ENCODE peak calls at places on chromosome 20, in six cellular contexts. W, N, J, Y, B and F are unnamed samples.
A peak's percentile ranks its signal among the peaks of the same experiment; 100 is the strongest.

GRCh38 chr20:13022401-13023170 is 13.8 kb downstream of the SPTLC3 start:
- DNase-seq in J (peak; percentile 26), Y (no peak), N (no peak), W (no peak), B (no peak), F (no peak)

GRCh38 chr20:59385038-59385437 is 84.6 kb downstream of the EDN3 start:
- DNase-seq in N (no peak), W (peak; percentile 12), J (no peak), B (no peak), Y (no peak), F (no peak)

GRCh38 chr20:22744341-22745193 is 160.2 kb upstream of the FOXA2 start:
- DNase-seq in J (no peak), B (no peak), N (no peak), Y (no peak), W (no peak), F (no peak)

GRCh38 chr20:20003088-20003954 is 13.8 kb upstream of the NAA20 start:
- DNase-seq in N (no peak), J (no peak), B (peak; percentile 33), Y (peak; percentile 32), W (no peak), F (no peak)

GRCh38 chr20:59086923-59087322 is 44.3 kb upstream of the PRELID3B start:
- DNase-seq in B (no peak), N (no peak), Y (no peak), W (no peak), J (no peak), F (no peak)

GRCh38 chr20:8116067-8116811 is 15.8 kb upstream of the PLCB1 start:
- DNase-seq in N (no peak), Y (no peak), B (no peak), J (no peak), W (no peak), F (no peak)

GRCh38 chr20:60046011-60046413 is 87.8 kb downstream of the CDH26 start:
- DNase-seq in J (no peak), N (no peak), Y (no peak), B (no peak), W (no peak), F (no peak)

GRCh38 chr20:32482251-32483220 is 102.6 kb downstream of the NOL4L start:
- DNase-seq in W (no peak), Y (peak; percentile 46), B (peak; percentile 36), N (peak; percentile 44), J (no peak), F (no peak)

GRCh38 chr20:43755851-43756250 is 29.0 kb upstream of the GTSF1L start:
- DNase-seq in W (no peak), J (no peak), B (no peak), N (no peak), Y (no peak), F (no peak)

GRCh38 chr20:51532577-51533191 is 9.8 kb downstream of the NFATC2 start:
- DNase-seq in W (no peak), Y (no peak), B (peak; percentile 81), J (peak; percentile 47), N (no peak), F (no peak)

GRCh38 chr20:61520761-61521460 is 268.9 kb downstream of the CDH4 start:
- DNase-seq in N (no peak), Y (no peak), J (no peak), B (no peak), W (no peak), F (peak; percentile 27)

GRCh38 chr20:1840865-1841553 is 54.2 kb upstream of the SIRPA start:
- DNase-seq in B (no peak), W (no peak), N (peak; percentile 63), Y (no peak), J (no peak), F (no peak)

GRCh38 chr20:2780948-2781347 is 19.5 kb downstream of the CPXM1 start:
- DNase-seq in W (no peak), N (peak; percentile 12), B (no peak), J (no peak), Y (no peak), F (no peak)

GRCh38 chr20:59772931-59773913 is 160.2 kb downstream of the SYCP2 start:
- DNase-seq in W (no peak), N (no peak), B (no peak), J (no peak), Y (no peak), F (no peak)

GRCh38 chr20:35006009-35006408 is 50.3 kb downstream of the MYH7B start:
- DNase-seq in W (no peak), N (peak; percentile 7), Y (no peak), J (no peak), B (no peak), F (no peak)

GRCh38 chr20:24838551-24839530 is 110.2 kb upstream of the CST7 start:
- DNase-seq in B (no peak), W (no peak), N (no peak), Y (no peak), J (no peak), F (no peak)

GRCh38 chr20:4041748-4042411 is 26.5 kb upstream of the RNF24 start:
- DNase-seq in B (no peak), J (peak; percentile 66), N (peak; percentile 55), Y (no peak), W (no peak), F (peak; percentile 68)

GRCh38 chr20:2538356-2538755 is 2.0 kb downstream of the TMC2 start:
- DNase-seq in Y (no peak), B (no peak), W (no peak), J (no peak), N (no peak), F (no peak)

GRCh38 chr20:14220986-14221385 is 116.4 kb downstream of the FLRT3 start:
- DNase-seq in B (no peak), J (no peak), W (no peak), Y (no peak), N (no peak), F (no peak)

GRCh38 chr20:258963-259362 is 1.4 kb downstream of the DEFB132 start:
- DNase-seq in N (no peak), Y (no peak), J (no peak), W (no peak), B (no peak), F (no peak)

GRCh38 chr20:63978319-63979220 is 872 bp downstream of the SAMD10 start:
- DNase-seq in N (peak; percentile 80), B (no peak), W (no peak), J (peak; percentile 64), Y (peak; percentile 83), F (no peak)

GRCh38 chr20:12927489-12927888 is 81.3 kb upstream of the SPTLC3 start:
- DNase-seq in J (peak; percentile 60), W (no peak), B (no peak), N (no peak), Y (no peak), F (peak; percentile 23)

GRCh38 chr20:34938466-34939163 is 17.0 kb downstream of the GSS start:
- DNase-seq in B (peak; percentile 41), W (no peak), J (no peak), Y (no peak), N (no peak), F (no peak)

GRCh38 chr20:50580016-50580747 is 70.0 kb downstream of the PTPN1 start:
- DNase-seq in Y (peak; percentile 70), W (peak; percentile 23), N (peak; percentile 90), J (peak; percentile 36), B (peak; percentile 29), F (peak; percentile 64)

GRCh38 chr20:23160536-23161243 is 74.6 kb upstream of the CD93 start:
- DNase-seq in B (no peak), Y (no peak), W (no peak), N (no peak), J (no peak), F (no peak)

GRCh38 chr20:36629719-36630340 is 16.2 kb downstream of the SLA2 start:
- DNase-seq in B (no peak), N (no peak), W (peak; percentile 16), J (no peak), Y (peak; percentile 63), F (no peak)

GRCh38 chr20:53975761-53976160 is 94.6 kb downstream of the BCAS1 start:
- DNase-seq in B (peak; percentile 10), W (no peak), Y (no peak), N (no peak), J (no peak), F (no peak)

GRCh38 chr20:45290677-45291355 is 15.8 kb upstream of the RBPJL start:
- DNase-seq in W (peak; percentile 26), J (peak; percentile 72), B (peak; percentile 32), Y (peak; percentile 73), N (peak; percentile 85), F (peak; percentile 83)

GRCh38 chr20:9627219-9627618 is 112.8 kb downstream of the LAMP5 start:
- DNase-seq in J (no peak), N (no peak), B (no peak), Y (no peak), W (no peak), F (no peak)

GRCh38 chr20:23178806-23179205 is 92.7 kb upstream of the CD93 start:
- DNase-seq in W (no peak), B (no peak), J (no peak), Y (no peak), N (no peak), F (no peak)

GRCh38 chr20:17504898-17505663 is 26.1 kb downstream of the BFSP1 start:
- DNase-seq in N (peak; percentile 69), J (peak; percentile 34), Y (peak; percentile 70), B (no peak), W (no peak), F (no peak)

GRCh38 chr20:52812231-52812847 is 159.8 kb upstream of the TSHZ2 start:
- DNase-seq in Y (no peak), N (no peak), B (no peak), W (no peak), J (no peak), F (no peak)

GRCh38 chr20:54167909-54168872 is 5.6 kb downstream of the CYP24A1 start:
- DNase-seq in W (no peak), N (no peak), B (no peak), Y (no peak), J (no peak), F (no peak)

GRCh38 chr20:5197847-5198650 is 71.2 kb downstream of the CDS2 start:
- DNase-seq in J (no peak), Y (no peak), N (no peak), B (peak; percentile 53), W (no peak), F (no peak)

GRCh38 chr20:51122931-51123658 is 100.2 kb upstream of the KCNG1 start:
- DNase-seq in B (no peak), J (no peak), Y (peak; percentile 16), N (no peak), W (no peak), F (no peak)

GRCh38 chr20:47691632-47692031 is 93.6 kb downstream of the SULF2 start:
- DNase-seq in J (peak; percentile 47), N (no peak), W (no peak), B (no peak), Y (no peak), F (no peak)

GRCh38 chr20:47150403-47151152 is 205.9 kb downstream of the ZMYND8 start:
- DNase-seq in N (peak; percentile 89), W (no peak), J (peak; percentile 68), Y (peak; percentile 11), B (no peak), F (peak; percentile 53)

GRCh38 chr20:24783631-24784492 is 165.2 kb upstream of the CST7 start:
- DNase-seq in N (peak; percentile 50), W (no peak), B (no peak), Y (no peak), J (no peak), F (no peak)

GRCh38 chr20:49435639-49436038 is 46.8 kb downstream of the KCNB1 start:
- DNase-seq in Y (no peak), N (no peak), B (no peak), J (no peak), W (no peak), F (no peak)

GRCh38 chr20:740162-740561 is 28.1 kb downstream of the SLC52A3 start:
- DNase-seq in B (no peak), W (no peak), Y (no peak), J (no peak), N (no peak), F (no peak)